ENCODE peak calls at places on chromosome 3, in six cellular contexts. J, W, O, S, Q and E are unnamed samples.

GRCh38 chr3:133833880-133834620 is 28.4 kb downstream of the SRPRB start:
- DNase-seq in J (no peak), S (no peak), O (peak), W (no peak), Q (no peak), E (no peak)

GRCh38 chr3:85780806-85781205 is 822.0 kb downstream of the CADM2 start:
- DNase-seq in O (no peak), J (no peak), S (no peak), W (no peak), Q (no peak), E (no peak)

GRCh38 chr3:122000936-122001605 is 21.0 kb downstream of the ILDR1 start:
- DNase-seq in W (no peak), Q (no peak), O (peak), S (no peak), J (no peak), E (no peak)

GRCh38 chr3:189316296-189317019 is 144.7 kb downstream of the TPRG1 start:
- DNase-seq in S (peak), W (no peak), Q (no peak), O (peak), J (peak), E (no peak)

GRCh38 chr3:195904364-195904763 is 4.0 kb downstream of the TNK2 start:
- DNase-seq in Q (no peak), W (no peak), S (no peak), J (no peak), O (no peak), E (no peak)

GRCh38 chr3:65018801-65019200 is 331.0 kb upstream of the ADAMTS9 start:
- DNase-seq in Q (no peak), S (no peak), J (no peak), W (no peak), O (no peak), E (no peak)

GRCh38 chr3:14941871-14942270 is 5.5 kb upstream of the NR2C2 start:
- DNase-seq in O (no peak), S (no peak), Q (no peak), J (no peak), W (no peak), E (no peak)

GRCh38 chr3:159711560-159712333 is 276.9 kb upstream of the IL12A start:
- DNase-seq in S (peak), J (no peak), W (peak), Q (peak), O (no peak), E (no peak)

GRCh38 chr3:42490243-42490642 is 12.2 kb upstream of the VIPR1 start:
- DNase-seq in S (peak), J (peak), W (no peak), Q (no peak), O (peak), E (peak)

GRCh38 chr3:62727981-62728380 is 147.2 kb downstream of the CADPS start:
- DNase-seq in O (no peak), J (no peak), W (no peak), S (no peak), Q (no peak), E (no peak)

GRCh38 chr3:84881288-84881687 is 77.5 kb upstream of the CADM2 start:
- DNase-seq in W (no peak), O (no peak), S (no peak), Q (no peak), J (no peak), E (no peak)

GRCh38 chr3:47324278-47324865 is 41.6 kb downstream of the KLHL18 start:
- DNase-seq in O (peak), S (peak), J (peak), Q (peak), W (peak), E (peak)

DNA sequence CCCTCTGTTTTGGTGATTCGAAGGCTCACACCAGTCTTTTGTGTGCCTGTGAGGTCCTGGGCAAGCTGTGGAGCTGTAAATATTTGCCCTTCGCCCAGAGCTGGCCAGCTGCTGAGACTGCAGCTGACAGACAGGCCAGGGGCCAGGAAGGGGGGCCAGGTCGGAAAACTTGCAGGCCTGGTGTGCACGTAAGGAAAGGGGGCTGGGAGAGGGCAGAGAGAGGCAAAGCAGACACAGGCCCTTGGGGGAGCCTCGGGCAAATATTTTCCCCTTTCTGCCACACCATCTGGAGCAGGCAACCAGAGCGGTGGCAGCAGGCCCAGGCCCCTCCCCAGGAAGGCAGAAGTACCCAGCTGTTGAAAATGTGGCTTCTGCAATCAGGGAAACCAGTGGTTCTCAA is 2.6 kb downstream of the PDZRN3 start:
- DNase-seq in W (peak), J (no peak), S (peak), O (peak), Q (no peak), E (no peak)
- H3K14ac ChIP-seq in W (peak), J (peak), S (no peak), O (no peak), Q (no peak), E (no peak)

DNA sequence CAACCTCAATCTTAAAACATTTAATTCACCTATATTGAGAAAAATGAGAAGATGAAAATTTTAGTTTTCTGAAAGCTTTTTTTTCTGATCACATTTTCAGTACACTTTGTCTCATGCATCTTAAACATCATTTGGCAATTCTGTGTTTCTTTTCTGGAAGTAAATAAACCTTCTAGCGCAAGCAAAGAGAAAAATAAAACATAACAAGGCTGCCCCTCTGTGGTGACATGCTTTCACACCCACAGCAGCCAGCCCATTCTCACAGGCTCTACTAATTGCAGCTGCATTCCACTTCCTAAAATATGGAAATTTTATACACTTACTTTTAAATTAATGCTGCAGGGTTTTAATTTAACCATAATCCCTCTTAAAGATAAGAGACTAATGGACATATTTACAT is 90.0 kb downstream of the NEK10 start:
- DNase-seq in Q (no peak), J (no peak), O (no peak), S (peak), W (no peak), E (no peak)
- H3K14ac ChIP-seq in Q (no peak), J (no peak), O (no peak), S (no peak), W (no peak), E (no peak)

GRCh38 chr3:179081885-179082284 is 10.3 kb upstream of the ZMAT3 start:
- DNase-seq in W (no peak), S (no peak), O (no peak), Q (no peak), J (peak), E (no peak)

GRCh38 chr3:179088306-179088705 is 16.7 kb upstream of the ZMAT3 start:
- DNase-seq in S (no peak), O (no peak), Q (no peak), W (no peak), J (no peak), E (no peak)

GRCh38 chr3:179082416-179082815 is 10.8 kb upstream of the ZMAT3 start:
- DNase-seq in Q (no peak), S (no peak), J (peak), W (peak), O (no peak), E (no peak)

GRCh38 chr3:179079537-179079936 is 7.9 kb upstream of the ZMAT3 start:
- DNase-seq in S (no peak), Q (no peak), O (no peak), W (no peak), J (no peak), E (no peak)

GRCh38 chr3:179083977-179084376 is 12.4 kb upstream of the ZMAT3 start:
- DNase-seq in O (no peak), Q (no peak), W (no peak), J (no peak), S (no peak), E (no peak)
- H3K14ac ChIP-seq in O (no peak), Q (no peak), W (no peak), J (no peak), S (no peak), E (no peak)

GRCh38 chr3:59831394-59831793 is 781.6 kb upstream of the CFAP20DC start:
- DNase-seq in W (no peak), O (no peak), J (no peak), Q (no peak), S (no peak), E (no peak)
- H3K14ac ChIP-seq in W (no peak), O (no peak), J (no peak), Q (no peak), S (no peak), E (no peak)

GRCh38 chr3:38203690-38204089 is 38.4 kb downstream of the OXSR1 start:
- DNase-seq in W (no peak), S (no peak), O (no peak), J (no peak), Q (no peak), E (no peak)
- H3K14ac ChIP-seq in W (no peak), S (no peak), O (no peak), J (no peak), Q (no peak), E (no peak)